ENCODE peak calls at places on chromosome 18, in ten cellular contexts. One of them, this sample, is unnamed.
A peak's percentile ranks its signal among the peaks of the same experiment; 100 is the strongest.

GRCh38 chr18:45506951-45507350 is 108.3 kb upstream of the SLC14A2 start:
- DNase-seq in PC-9: no peak
- DNase-seq in choroid plexus epithelial cell: no peak
- DNase-seq in neural crest cell: no peak
- DNase-seq in GM12864: no peak
- DNase-seq in kidney epithelial cell: no peak
- DNase-seq in fibroblast of pulmonary artery: no peak
- DNase-seq in astrocyte: no peak
- DNase-seq in heart right ventricle: no peak
- DNase-seq in psoas muscle: no peak
- DNase-seq in this sample: no peak

GRCh38 chr18:44759925-44760342 is 79.2 kb downstream of the SETBP1 start:
- DNase-seq in PC-9: no peak
- DNase-seq in choroid plexus epithelial cell: no peak
- DNase-seq in neural crest cell: no peak
- DNase-seq in GM12864: peak; percentile 64
- DNase-seq in kidney epithelial cell: no peak
- DNase-seq in fibroblast of pulmonary artery: no peak
- DNase-seq in astrocyte: no peak
- DNase-seq in heart right ventricle: no peak
- DNase-seq in psoas muscle: no peak
- DNase-seq in this sample: no peak

GRCh38 chr18:22558945-22559385 is 141.2 kb upstream of the CTAGE1 start:
- DNase-seq in PC-9: peak; percentile 58
- DNase-seq in choroid plexus epithelial cell: peak; percentile 71
- DNase-seq in neural crest cell: peak; percentile 8
- DNase-seq in GM12864: no peak
- DNase-seq in kidney epithelial cell: no peak
- DNase-seq in fibroblast of pulmonary artery: peak; percentile 76
- DNase-seq in astrocyte: peak; percentile 77
- DNase-seq in heart right ventricle: peak; percentile 73
- DNase-seq in psoas muscle: peak; percentile 56
- DNase-seq in this sample: peak; percentile 69

GRCh38 chr18:31980863-31981262 is 37.8 kb upstream of the RNF125 start:
- DNase-seq in PC-9: no peak
- DNase-seq in choroid plexus epithelial cell: no peak
- DNase-seq in neural crest cell: no peak
- DNase-seq in GM12864: no peak
- DNase-seq in kidney epithelial cell: no peak
- DNase-seq in fibroblast of pulmonary artery: no peak
- DNase-seq in astrocyte: no peak
- DNase-seq in heart right ventricle: no peak
- DNase-seq in psoas muscle: no peak
- DNase-seq in this sample: no peak

GRCh38 chr18:76130845-76131244 is 364.2 kb downstream of the ZNF516 start:
- DNase-seq in PC-9: no peak
- DNase-seq in choroid plexus epithelial cell: no peak
- DNase-seq in neural crest cell: no peak
- DNase-seq in GM12864: no peak
- DNase-seq in kidney epithelial cell: no peak
- DNase-seq in fibroblast of pulmonary artery: no peak
- DNase-seq in astrocyte: no peak
- DNase-seq in heart right ventricle: no peak
- DNase-seq in psoas muscle: peak; percentile 69
- DNase-seq in this sample: peak; percentile 84

GRCh38 chr18:54734059-54734458 is 94.2 kb upstream of the RAB27B start:
- DNase-seq in PC-9: no peak
- DNase-seq in choroid plexus epithelial cell: peak; percentile 96
- DNase-seq in neural crest cell: no peak
- DNase-seq in GM12864: no peak
- DNase-seq in kidney epithelial cell: peak; percentile 57
- DNase-seq in fibroblast of pulmonary artery: peak; percentile 92
- DNase-seq in astrocyte: peak; percentile 98
- DNase-seq in heart right ventricle: no peak
- DNase-seq in psoas muscle: no peak
- DNase-seq in this sample: peak; percentile 98

GRCh38 chr18:79962311-79962710 is 2.1 kb upstream of the HSBP1L1 start:
- DNase-seq in PC-9: peak; percentile 79
- DNase-seq in choroid plexus epithelial cell: no peak
- DNase-seq in neural crest cell: no peak
- DNase-seq in GM12864: no peak
- DNase-seq in kidney epithelial cell: no peak
- DNase-seq in fibroblast of pulmonary artery: no peak
- DNase-seq in astrocyte: peak; percentile 74
- DNase-seq in heart right ventricle: no peak
- DNase-seq in psoas muscle: no peak
- DNase-seq in this sample: peak; percentile 56

GRCh38 chr18:6682437-6683111 is 46.9 kb upstream of the ARHGAP28 start:
- DNase-seq in PC-9: no peak
- DNase-seq in choroid plexus epithelial cell: no peak
- DNase-seq in neural crest cell: no peak
- DNase-seq in GM12864: no peak
- DNase-seq in kidney epithelial cell: no peak
- DNase-seq in fibroblast of pulmonary artery: no peak
- DNase-seq in astrocyte: no peak
- DNase-seq in heart right ventricle: no peak
- DNase-seq in psoas muscle: no peak
- DNase-seq in this sample: no peak

DNA sequence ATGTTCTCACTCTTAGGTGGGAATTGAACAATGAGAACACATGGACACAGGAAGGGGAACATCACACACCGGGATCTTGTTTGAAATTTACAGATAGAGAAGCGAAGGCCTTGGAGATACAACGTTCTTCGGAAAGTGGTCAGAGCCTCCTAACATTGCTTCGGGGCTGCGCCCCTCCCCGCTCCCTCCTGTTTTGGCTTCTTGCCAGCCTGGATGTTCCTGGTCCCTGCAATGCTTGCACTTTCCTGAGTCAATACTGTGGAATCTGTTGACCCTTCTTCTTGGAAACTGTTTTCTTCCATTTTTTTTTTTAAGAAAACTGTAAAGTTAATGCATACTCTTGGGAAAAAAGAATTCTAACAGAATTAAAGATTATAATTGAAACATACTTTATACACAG is 360.8 kb downstream of the SOCS6 start:
- DNase-seq in PC-9: no peak
- DNase-seq in choroid plexus epithelial cell: no peak
- DNase-seq in neural crest cell: no peak
- DNase-seq in GM12864: no peak
- DNase-seq in kidney epithelial cell: no peak
- DNase-seq in fibroblast of pulmonary artery: no peak
- DNase-seq in astrocyte: no peak
- DNase-seq in heart right ventricle: no peak
- DNase-seq in psoas muscle: no peak
- DNase-seq in this sample: no peak
- TF ChIP-seq CTCF in PC-9: no peak
- TF ChIP-seq CTCF in choroid plexus epithelial cell: no peak
- TF ChIP-seq CTCF in neural crest cell: no peak
- TF ChIP-seq CTCF in GM12864: no peak
- TF ChIP-seq CTCF in kidney epithelial cell: no peak
- TF ChIP-seq CTCF in fibroblast of pulmonary artery: no peak
- TF ChIP-seq CTCF in astrocyte: no peak
- TF ChIP-seq CTCF in heart right ventricle: no peak
- TF ChIP-seq CTCF in psoas muscle: no peak
- TF ChIP-seq CTCF in this sample: no peak

GRCh38 chr18:50987261-50987660 is 19.4 kb downstream of the ELAC1 start:
- DNase-seq in PC-9: no peak
- DNase-seq in choroid plexus epithelial cell: no peak
- DNase-seq in neural crest cell: no peak
- DNase-seq in GM12864: no peak
- DNase-seq in kidney epithelial cell: no peak
- DNase-seq in fibroblast of pulmonary artery: no peak
- DNase-seq in astrocyte: no peak
- DNase-seq in heart right ventricle: no peak
- DNase-seq in psoas muscle: no peak
- DNase-seq in this sample: no peak

GRCh38 chr18:50981381-50981780 is 13.5 kb downstream of the ELAC1 start:
- DNase-seq in PC-9: peak; percentile 87
- DNase-seq in choroid plexus epithelial cell: peak; percentile 16
- DNase-seq in neural crest cell: no peak
- DNase-seq in GM12864: no peak
- DNase-seq in kidney epithelial cell: no peak
- DNase-seq in fibroblast of pulmonary artery: no peak
- DNase-seq in astrocyte: peak; percentile 42
- DNase-seq in heart right ventricle: no peak
- DNase-seq in psoas muscle: no peak
- DNase-seq in this sample: no peak

GRCh38 chr18:50986360-50987087 is 18.7 kb downstream of the ELAC1 start:
- DNase-seq in PC-9: peak; percentile 50
- DNase-seq in choroid plexus epithelial cell: peak; percentile 38
- DNase-seq in neural crest cell: no peak
- DNase-seq in GM12864: no peak
- DNase-seq in kidney epithelial cell: no peak
- DNase-seq in fibroblast of pulmonary artery: no peak
- DNase-seq in astrocyte: peak; percentile 63
- DNase-seq in heart right ventricle: no peak
- DNase-seq in psoas muscle: no peak
- DNase-seq in this sample: peak; percentile 73

GRCh38 chr18:50982086-50982801 is 14.4 kb downstream of the ELAC1 start:
- DNase-seq in PC-9: no peak
- DNase-seq in choroid plexus epithelial cell: no peak
- DNase-seq in neural crest cell: no peak
- DNase-seq in GM12864: no peak
- DNase-seq in kidney epithelial cell: no peak
- DNase-seq in fibroblast of pulmonary artery: no peak
- DNase-seq in astrocyte: no peak
- DNase-seq in heart right ventricle: no peak
- DNase-seq in psoas muscle: no peak
- DNase-seq in this sample: no peak

DNA sequence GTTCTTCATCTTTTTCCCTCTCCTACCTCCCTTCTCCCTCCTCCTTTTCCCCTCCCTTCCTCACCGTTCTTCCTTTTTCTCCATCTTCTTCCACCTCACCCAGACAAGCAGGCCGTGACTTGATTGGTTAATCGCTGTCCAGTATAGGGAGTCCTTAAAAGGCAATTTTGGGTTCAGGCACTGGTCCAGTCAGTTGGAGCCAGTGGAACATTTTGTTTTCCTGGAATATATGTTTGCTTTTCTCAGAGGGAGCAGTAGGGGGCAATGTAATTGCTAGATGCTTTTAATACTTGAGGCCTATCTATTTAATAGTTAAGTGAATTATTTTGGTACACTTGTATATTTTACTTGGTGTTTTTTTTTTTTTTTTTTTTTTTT is 15.0 kb downstream of the ELAC1 start:
- DNase-seq in PC-9: no peak
- DNase-seq in choroid plexus epithelial cell: peak; percentile 36
- DNase-seq in neural crest cell: no peak
- DNase-seq in GM12864: no peak
- DNase-seq in kidney epithelial cell: no peak
- DNase-seq in fibroblast of pulmonary artery: peak; percentile 20
- DNase-seq in astrocyte: no peak
- DNase-seq in heart right ventricle: no peak
- DNase-seq in psoas muscle: no peak
- DNase-seq in this sample: peak; percentile 48
- TF ChIP-seq CTCF in PC-9: no peak
- TF ChIP-seq CTCF in choroid plexus epithelial cell: peak; percentile 35
- TF ChIP-seq CTCF in neural crest cell: no peak
- TF ChIP-seq CTCF in GM12864: no peak
- TF ChIP-seq CTCF in kidney epithelial cell: no peak
- TF ChIP-seq CTCF in fibroblast of pulmonary artery: peak; percentile 17
- TF ChIP-seq CTCF in astrocyte: no peak
- TF ChIP-seq CTCF in heart right ventricle: no peak
- TF ChIP-seq CTCF in psoas muscle: no peak
- TF ChIP-seq CTCF in this sample: peak; percentile 29

DNA sequence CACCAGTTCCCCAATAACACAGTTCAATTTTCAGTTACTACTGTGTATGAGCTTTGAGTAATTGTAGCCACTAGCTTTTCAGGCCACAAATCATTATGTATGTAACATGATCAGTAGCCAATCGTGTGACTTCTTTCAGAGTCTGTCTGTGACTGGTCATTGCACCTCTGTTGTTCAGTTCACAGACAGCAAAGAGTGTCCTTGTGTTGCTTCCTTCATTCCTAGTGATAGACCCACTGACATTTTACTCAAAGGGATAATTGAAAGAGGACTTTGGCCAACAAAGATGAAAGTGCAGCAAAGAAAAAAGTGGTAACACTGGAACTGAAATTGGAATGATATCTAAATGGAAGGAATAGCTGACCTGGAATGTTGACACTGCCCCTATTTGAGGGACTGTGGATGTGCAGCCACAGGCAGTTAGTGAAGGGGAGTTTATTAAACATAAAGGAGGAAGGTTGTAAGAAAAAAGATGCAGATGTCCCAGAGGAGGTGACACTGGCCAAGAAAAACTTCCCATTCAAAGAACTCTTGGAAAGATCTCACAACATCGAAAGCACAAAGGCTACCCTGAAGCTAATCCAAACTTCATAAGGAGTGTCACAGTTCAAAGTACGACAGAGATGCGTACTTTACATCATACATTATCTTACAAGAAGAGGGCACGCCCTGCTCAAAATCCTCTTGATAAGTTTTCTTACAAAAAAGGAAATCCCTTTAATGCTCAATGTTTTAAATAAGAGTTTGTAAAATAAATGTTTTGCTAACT is 19.3 kb downstream of the TTC39C start:
- DNase-seq in PC-9: no peak
- DNase-seq in choroid plexus epithelial cell: no peak
- DNase-seq in neural crest cell: no peak
- DNase-seq in GM12864: no peak
- DNase-seq in kidney epithelial cell: no peak
- DNase-seq in fibroblast of pulmonary artery: no peak
- DNase-seq in astrocyte: no peak
- DNase-seq in heart right ventricle: no peak
- DNase-seq in psoas muscle: no peak
- DNase-seq in this sample: no peak
- TF ChIP-seq CTCF in PC-9: no peak
- TF ChIP-seq CTCF in choroid plexus epithelial cell: no peak
- TF ChIP-seq CTCF in neural crest cell: no peak
- TF ChIP-seq CTCF in GM12864: no peak
- TF ChIP-seq CTCF in kidney epithelial cell: no peak
- TF ChIP-seq CTCF in fibroblast of pulmonary artery: no peak
- TF ChIP-seq CTCF in astrocyte: no peak
- TF ChIP-seq CTCF in heart right ventricle: no peak
- TF ChIP-seq CTCF in psoas muscle: no peak
- TF ChIP-seq CTCF in this sample: no peak

GRCh38 chr18:3466872-3467271 is 16.9 kb downstream of the TGIF1 start:
- DNase-seq in PC-9: no peak
- DNase-seq in choroid plexus epithelial cell: no peak
- DNase-seq in neural crest cell: no peak
- DNase-seq in GM12864: no peak
- DNase-seq in kidney epithelial cell: no peak
- DNase-seq in fibroblast of pulmonary artery: no peak
- DNase-seq in astrocyte: no peak
- DNase-seq in heart right ventricle: no peak
- DNase-seq in psoas muscle: no peak
- DNase-seq in this sample: no peak

GRCh38 chr18:3471141-3471648 is 21.2 kb downstream of the TGIF1 start:
- DNase-seq in PC-9: no peak
- DNase-seq in choroid plexus epithelial cell: no peak
- DNase-seq in neural crest cell: no peak
- DNase-seq in GM12864: no peak
- DNase-seq in kidney epithelial cell: no peak
- DNase-seq in fibroblast of pulmonary artery: no peak
- DNase-seq in astrocyte: no peak
- DNase-seq in heart right ventricle: no peak
- DNase-seq in psoas muscle: no peak
- DNase-seq in this sample: no peak

GRCh38 chr18:3468833-3469232 is 18.9 kb downstream of the TGIF1 start:
- DNase-seq in PC-9: no peak
- DNase-seq in choroid plexus epithelial cell: no peak
- DNase-seq in neural crest cell: no peak
- DNase-seq in GM12864: no peak
- DNase-seq in kidney epithelial cell: no peak
- DNase-seq in fibroblast of pulmonary artery: peak; percentile 68
- DNase-seq in astrocyte: no peak
- DNase-seq in heart right ventricle: no peak
- DNase-seq in psoas muscle: no peak
- DNase-seq in this sample: no peak

GRCh38 chr18:3466051-3466450 is 16.1 kb downstream of the TGIF1 start:
- DNase-seq in PC-9: no peak
- DNase-seq in choroid plexus epithelial cell: peak; percentile 92
- DNase-seq in neural crest cell: no peak
- DNase-seq in GM12864: no peak
- DNase-seq in kidney epithelial cell: peak; percentile 68
- DNase-seq in fibroblast of pulmonary artery: peak; percentile 93
- DNase-seq in astrocyte: peak; percentile 89
- DNase-seq in heart right ventricle: no peak
- DNase-seq in psoas muscle: no peak
- DNase-seq in this sample: peak; percentile 95

DNA sequence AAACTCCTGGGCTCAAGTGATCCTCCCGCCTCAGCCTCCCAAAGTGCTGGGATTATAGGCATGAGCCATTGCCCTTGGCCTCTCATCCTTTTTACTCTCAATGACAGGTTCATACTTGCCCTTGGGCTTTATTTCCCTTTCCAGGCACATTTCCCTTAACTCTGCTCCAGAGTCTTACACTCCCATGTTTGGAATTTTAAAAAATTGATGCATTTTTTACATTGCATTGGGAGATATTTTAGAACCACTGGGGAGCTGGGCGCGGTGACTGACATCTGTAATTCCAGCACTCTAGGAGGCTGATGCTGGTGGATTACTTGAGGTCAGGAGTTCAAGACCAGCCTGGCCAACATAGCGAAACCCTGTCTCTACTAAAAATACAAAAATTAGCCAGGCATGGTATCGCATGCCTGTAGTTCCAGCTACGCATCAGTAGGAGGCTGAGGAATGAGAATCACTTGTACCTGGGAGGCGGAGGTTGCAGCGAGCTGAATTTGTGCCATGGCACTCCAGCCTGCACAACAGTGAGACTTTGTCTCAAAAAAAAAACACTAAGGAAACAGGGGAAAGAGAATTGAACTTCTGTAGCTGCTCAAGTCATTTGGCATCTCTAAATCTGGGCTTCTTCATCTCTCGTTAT is 18.2 kb downstream of the TGIF1 start:
- DNase-seq in PC-9: no peak
- DNase-seq in choroid plexus epithelial cell: no peak
- DNase-seq in neural crest cell: no peak
- DNase-seq in GM12864: no peak
- DNase-seq in kidney epithelial cell: no peak
- DNase-seq in fibroblast of pulmonary artery: no peak
- DNase-seq in astrocyte: no peak
- DNase-seq in heart right ventricle: no peak
- DNase-seq in psoas muscle: no peak
- DNase-seq in this sample: no peak
- TF ChIP-seq CTCF in PC-9: no peak
- TF ChIP-seq CTCF in choroid plexus epithelial cell: peak; percentile 24
- TF ChIP-seq CTCF in neural crest cell: peak; percentile 37
- TF ChIP-seq CTCF in GM12864: no peak
- TF ChIP-seq CTCF in kidney epithelial cell: no peak
- TF ChIP-seq CTCF in fibroblast of pulmonary artery: no peak
- TF ChIP-seq CTCF in astrocyte: no peak
- TF ChIP-seq CTCF in heart right ventricle: no peak
- TF ChIP-seq CTCF in psoas muscle: no peak
- TF ChIP-seq CTCF in this sample: no peak